ENCODE peak calls at places on chromosomes 16 and 17, in four cellular contexts. N, C, O and R are unnamed samples.

GRCh38 chr17:28811594-28812135 is 30.9 kb downstream of the FAM222B start:
- DNase-seq in N (peak; percentile 36), C (peak; percentile 41), O (no peak), R (no peak)

GRCh38 chr16:57475711-57476339 is 10.5 kb downstream of the DOK4 start:
- DNase-seq in N (peak; percentile 69), C (peak; percentile 91), O (no peak), R (peak; percentile 91)

GRCh38 chr17:37671813-37672544 is 28.7 kb upstream of the DDX52 start:
- DNase-seq in N (peak; percentile 85), C (no peak), O (no peak), R (no peak)

GRCh38 chr16:27177031-27177774 is 26.1 kb upstream of the KDM8 start:
- DNase-seq in N (no peak), C (no peak), O (no peak), R (no peak)

GRCh38 chr17:64270885-64271284 is 7.8 kb upstream of the TEX2 start:
- DNase-seq in N (no peak), C (no peak), O (peak; percentile 34), R (no peak)

GRCh38 chr17:44900894-44901293 is 1.6 kb upstream of the EFTUD2 start:
- DNase-seq in N (no peak), C (no peak), O (no peak), R (no peak)

GRCh38 chr17:4541328-4542002 is 13.7 kb downstream of the MYBBP1A start:
- DNase-seq in N (no peak), C (no peak), O (no peak), R (no peak)

GRCh38 chr17:2064980-2065785 is 10.3 kb downstream of the HIC1 start:
- DNase-seq in N (no peak), C (peak; percentile 72), O (no peak), R (no peak)

GRCh38 chr17:72754513-72754912 is 338.0 kb downstream of the SLC39A11 start:
- DNase-seq in N (no peak), C (no peak), O (no peak), R (no peak)

GRCh38 chr17:45408611-45409421 is 23.9 kb downstream of the ARHGAP27 start:
- DNase-seq in N (no peak), C (no peak), O (no peak), R (no peak)

GRCh38 chr16:57976331-57976796 is 5.4 kb upstream of the CNGB1 start:
- DNase-seq in N (no peak), C (peak; percentile 93), O (no peak), R (no peak)

GRCh38 chr16:49876716-49877129 is 20.8 kb upstream of the ZNF423 start:
- DNase-seq in N (no peak), C (peak; percentile 91), O (no peak), R (peak; percentile 99)

GRCh38 chr16:83968483-83968865 is 430 bp downstream of the NECAB2 start:
- DNase-seq in N (no peak), C (peak; percentile 91), O (no peak), R (no peak)

GRCh38 chr17:16923904-16924700 is 47.8 kb downstream of the TNFRSF13B start:
- DNase-seq in N (no peak), C (no peak), O (no peak), R (no peak)

GRCh38 chr17:20008242-20009051 is 712 bp upstream of the SPECC1 start:
- DNase-seq in N (no peak), C (peak; percentile 50), O (no peak), R (no peak)

DNA sequence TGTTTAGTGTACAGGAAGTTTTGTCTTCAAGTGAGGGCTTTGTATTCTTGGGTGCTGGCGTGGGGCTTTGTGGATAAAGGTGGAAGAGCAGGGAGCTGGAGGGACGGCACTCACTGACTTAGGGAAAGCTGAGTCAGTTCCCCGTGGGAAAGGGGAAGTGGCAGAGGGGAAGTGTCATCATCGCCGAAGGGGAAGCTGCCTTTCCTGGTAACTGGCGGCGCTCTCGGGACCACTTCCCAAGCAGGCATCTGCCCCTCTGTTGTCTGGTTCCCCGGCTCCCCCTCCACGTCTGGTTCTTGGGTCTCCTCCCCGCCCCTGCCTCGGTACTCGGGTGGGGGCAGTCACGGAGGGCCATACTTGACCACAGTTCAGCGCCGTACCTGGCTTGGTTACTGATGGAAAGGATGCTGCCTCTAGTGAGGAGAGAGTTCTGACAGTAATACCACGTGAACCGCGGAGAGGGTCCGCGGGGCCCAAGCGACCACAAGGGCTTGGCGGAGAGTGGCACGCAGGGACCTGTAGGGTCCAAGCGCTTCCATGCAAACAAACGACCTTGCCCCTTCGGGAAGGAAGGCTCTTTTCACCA is 9.0 kb downstream of the KDM6B start:
- DNase-seq in N (peak; percentile 53), C (no peak), O (no peak), R (no peak)
- TF ChIP-seq GABPA in N (peak; percentile 50), C (no peak), O (no peak), R (no peak)

DNA sequence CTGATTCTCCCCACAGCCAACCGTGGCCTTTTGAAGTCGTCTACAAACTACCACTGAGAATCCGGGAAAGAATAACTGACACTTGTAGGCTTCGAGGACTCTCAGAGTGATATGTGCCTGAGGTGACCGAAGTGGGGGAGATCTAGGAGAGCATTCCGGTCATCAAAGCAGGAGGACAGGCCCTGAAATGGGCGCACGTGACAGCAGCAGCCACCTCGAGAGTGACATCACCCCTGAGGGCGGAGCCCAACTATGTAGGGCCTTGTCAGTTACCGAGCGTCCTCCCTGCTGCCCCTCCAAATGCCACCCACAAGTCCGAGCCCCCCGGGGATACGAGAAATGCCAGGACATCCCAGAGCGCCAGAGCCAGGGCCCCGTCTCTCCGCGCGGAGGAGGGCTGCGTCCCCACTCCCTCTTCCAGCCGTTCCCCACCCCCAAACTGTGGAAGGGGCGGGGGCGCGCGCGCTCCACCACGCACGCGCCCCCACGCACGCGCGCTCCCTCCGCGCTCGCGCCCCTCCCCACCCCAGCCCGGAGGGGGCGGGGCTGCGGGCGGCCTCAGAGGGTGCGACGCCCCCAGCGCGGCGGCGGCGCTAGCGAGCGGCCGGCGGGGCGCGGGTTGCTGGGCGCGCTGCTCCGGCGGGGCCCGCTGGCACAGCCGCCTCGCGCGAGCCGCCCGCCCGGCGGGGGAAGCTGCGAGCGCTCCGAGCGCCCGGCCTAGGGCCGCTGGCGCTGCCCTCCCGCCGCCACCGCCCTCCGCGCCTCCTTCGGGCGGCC is at the start of gene TANC2:
- DNase-seq in N (peak; percentile 27), C (peak; percentile 95), O (peak; percentile 3), R (peak; percentile 54)
- TF ChIP-seq POLR2A in N (no peak), C (peak; percentile 56), O (no peak), R (no peak)

DNA sequence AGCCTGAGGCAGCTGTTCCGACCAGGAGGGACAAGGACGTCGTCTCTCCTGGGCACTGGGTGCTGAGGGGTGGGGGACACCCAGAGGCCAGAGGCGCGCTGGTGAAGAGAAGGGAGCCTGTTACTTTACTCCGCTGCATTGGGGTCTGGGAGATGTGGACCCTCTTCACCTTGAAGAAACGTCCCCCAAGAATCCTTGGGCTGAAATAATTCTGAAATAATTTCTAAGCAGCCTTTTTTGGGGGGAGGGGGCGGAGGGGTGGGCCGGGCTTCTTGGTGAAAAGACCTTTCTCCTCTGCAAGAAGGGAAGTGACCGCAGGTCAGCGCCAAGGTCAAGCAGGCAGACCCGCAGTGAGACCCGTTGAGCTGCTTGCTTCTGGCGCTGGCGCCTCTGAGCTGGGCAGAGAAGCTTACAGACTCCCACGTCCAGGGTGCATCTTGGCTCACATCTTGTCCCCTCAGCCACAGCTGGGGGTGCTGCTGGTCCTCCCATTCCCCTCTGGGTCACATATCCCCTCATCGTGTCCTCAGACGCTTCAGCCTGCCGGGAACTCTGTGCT is 1.1 kb downstream of the SYT17 start:
- DNase-seq in N (no peak), C (no peak), O (no peak), R (peak; percentile 52)
- TF ChIP-seq SP1 in N (no peak), C (no peak), O (no peak), R (no peak)

GRCh38 chr17:34412534-34412933 is 49.5 kb upstream of the CCL1 start:
- DNase-seq in N (no peak), C (peak; percentile 21), O (no peak), R (no peak)

GRCh38 chr17:34416116-34416515 is 53.1 kb upstream of the CCL1 start:
- DNase-seq in N (no peak), C (no peak), O (no peak), R (no peak)

GRCh38 chr17:34413443-34414076 is 50.5 kb upstream of the CCL1 start:
- DNase-seq in N (no peak), C (peak; percentile 40), O (no peak), R (no peak)

GRCh38 chr17:34412965-34413441 is 50.0 kb upstream of the CCL1 start:
- DNase-seq in N (no peak), C (peak; percentile 52), O (no peak), R (no peak)

DNA sequence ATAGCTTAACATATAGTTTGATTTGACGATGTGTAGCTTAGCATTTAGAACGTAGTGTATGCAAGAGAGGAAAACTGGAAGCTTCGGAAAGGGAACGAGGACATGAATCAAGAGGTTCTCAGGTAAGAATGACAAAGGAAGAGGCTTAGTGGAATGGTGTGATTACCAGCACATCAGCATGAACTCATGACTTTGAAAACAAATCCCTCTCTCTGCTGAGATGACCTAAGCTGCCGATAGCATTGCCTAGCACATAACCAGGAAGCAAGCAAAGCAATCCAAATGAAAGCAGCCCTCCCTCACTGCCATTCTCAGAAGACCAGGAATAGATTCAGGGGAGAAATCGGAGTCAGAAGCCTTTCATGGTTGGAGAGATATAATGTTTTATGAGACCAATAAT is 51.3 kb upstream of the CCL1 start:
- DNase-seq in N (no peak), C (no peak), O (no peak), R (no peak)
- TF ChIP-seq GABPA in N (no peak), C (no peak), O (no peak), R (no peak)

GRCh38 chr17:35498429-35499178 is 38.9 kb downstream of the SLFN12L start:
- DNase-seq in N (no peak), C (no peak), O (no peak), R (no peak)
- TF ChIP-seq POLR2A in N (no peak), C (no peak), O (no peak), R (no peak)

DNA sequence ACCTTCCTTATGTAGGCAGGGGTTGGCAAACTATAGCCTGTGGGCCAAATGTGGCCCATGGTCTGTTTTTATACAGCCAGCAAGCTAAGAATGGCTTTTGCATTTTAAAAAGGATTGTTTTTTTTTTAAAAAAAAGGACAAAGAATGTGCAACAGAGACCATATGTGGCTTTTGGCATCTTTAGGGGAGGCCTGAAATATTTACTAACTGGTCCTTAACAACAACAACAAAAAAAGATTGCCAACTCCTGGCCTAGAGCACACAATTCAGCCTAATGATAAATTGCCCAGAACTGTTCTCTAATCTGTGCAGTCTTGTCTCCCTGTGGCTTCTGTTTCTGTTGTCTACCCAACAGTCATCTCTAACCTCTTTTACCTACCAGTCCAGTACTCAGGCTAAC is 67.1 kb downstream of the SSH2 start:
- DNase-seq in N (no peak), C (no peak), O (no peak), R (no peak)
- TF ChIP-seq SP1 in N (no peak), C (no peak), O (no peak), R (no peak)